ENCODE peak calls at places on chromosomes 13 and 19, in nine cellular contexts. One of them, this sample, is unnamed.

GRCh38 chr19:1109032-1109541 is 5.3 kb downstream of the GPX4 start:
- DNase-seq in A172: no peak
- DNase-seq in stomach: no peak
- DNase-seq in GM04504: no peak
- DNase-seq in HFF-Myc: no peak
- DNase-seq in astrocyte of the cerebellum: no peak
- DNase-seq in dermis blood vessel endothelial cell: no peak
- DNase-seq in fibroblast of lung: no peak
- DNase-seq in WTC11: no peak
- DNase-seq in this sample: no peak

GRCh38 chr13:82747948-82748347 is 1134.3 kb downstream of the SLITRK1 start:
- DNase-seq in fibroblast of lung: peak
- DNase-seq in A172: peak
- DNase-seq in stomach: no peak
- DNase-seq in astrocyte of the cerebellum: peak
- DNase-seq in dermis blood vessel endothelial cell: no peak
- DNase-seq in GM04504: no peak
- DNase-seq in WTC11: no peak
- DNase-seq in HFF-Myc: peak
- DNase-seq in this sample: no peak

GRCh38 chr13:109789262-109789661 is 2.9 kb upstream of the IRS2 start:
- DNase-seq in astrocyte of the cerebellum: no peak
- DNase-seq in A172: no peak
- DNase-seq in GM04504: no peak
- DNase-seq in WTC11: no peak
- DNase-seq in stomach: no peak
- DNase-seq in fibroblast of lung: no peak
- DNase-seq in HFF-Myc: no peak
- DNase-seq in dermis blood vessel endothelial cell: no peak
- DNase-seq in this sample: no peak

GRCh38 chr13:97386832-97387486 is 47.0 kb upstream of the RAP2A start:
- DNase-seq in astrocyte of the cerebellum: no peak
- DNase-seq in HFF-Myc: no peak
- DNase-seq in dermis blood vessel endothelial cell: no peak
- DNase-seq in GM04504: no peak
- DNase-seq in A172: no peak
- DNase-seq in fibroblast of lung: peak
- DNase-seq in stomach: no peak
- DNase-seq in WTC11: no peak
- DNase-seq in this sample: no peak

GRCh38 chr19:48529156-48529555 is 17.5 kb upstream of the LMTK3 start:
- DNase-seq in A172: no peak
- DNase-seq in HFF-Myc: no peak
- DNase-seq in fibroblast of lung: no peak
- DNase-seq in WTC11: no peak
- DNase-seq in GM04504: no peak
- DNase-seq in stomach: no peak
- DNase-seq in dermis blood vessel endothelial cell: no peak
- DNase-seq in astrocyte of the cerebellum: no peak
- DNase-seq in this sample: no peak

GRCh38 chr13:61765940-61766666 is 350.5 kb upstream of the PCDH20 start:
- DNase-seq in GM04504: no peak
- DNase-seq in astrocyte of the cerebellum: no peak
- DNase-seq in HFF-Myc: no peak
- DNase-seq in WTC11: no peak
- DNase-seq in dermis blood vessel endothelial cell: no peak
- DNase-seq in A172: no peak
- DNase-seq in stomach: no peak
- DNase-seq in fibroblast of lung: no peak
- DNase-seq in this sample: peak

GRCh38 chr13:50626031-50626643 is 217.4 kb downstream of the DLEU7 start:
- DNase-seq in HFF-Myc: no peak
- DNase-seq in WTC11: no peak
- DNase-seq in GM04504: peak
- DNase-seq in dermis blood vessel endothelial cell: no peak
- DNase-seq in stomach: no peak
- DNase-seq in fibroblast of lung: peak
- DNase-seq in astrocyte of the cerebellum: no peak
- DNase-seq in A172: peak
- DNase-seq in this sample: no peak

GRCh38 chr13:53010374-53011105 is 18.1 kb upstream of the OLFM4 start:
- DNase-seq in WTC11: no peak
- DNase-seq in astrocyte of the cerebellum: no peak
- DNase-seq in fibroblast of lung: no peak
- DNase-seq in dermis blood vessel endothelial cell: no peak
- DNase-seq in GM04504: no peak
- DNase-seq in HFF-Myc: no peak
- DNase-seq in A172: peak
- DNase-seq in stomach: peak
- DNase-seq in this sample: peak

GRCh38 chr19:50922316-50922853 is 11.2 kb upstream of the KLK4 start:
- DNase-seq in dermis blood vessel endothelial cell: peak
- DNase-seq in WTC11: peak
- DNase-seq in fibroblast of lung: peak
- DNase-seq in stomach: peak
- DNase-seq in HFF-Myc: peak
- DNase-seq in GM04504: peak
- DNase-seq in A172: peak
- DNase-seq in astrocyte of the cerebellum: peak
- DNase-seq in this sample: peak

GRCh38 chr19:19113040-19113541 is 25.2 kb downstream of the TMEM161A start:
- DNase-seq in HFF-Myc: peak
- DNase-seq in WTC11: peak
- DNase-seq in dermis blood vessel endothelial cell: no peak
- DNase-seq in fibroblast of lung: peak
- DNase-seq in GM04504: no peak
- DNase-seq in stomach: no peak
- DNase-seq in astrocyte of the cerebellum: no peak
- DNase-seq in A172: peak
- DNase-seq in this sample: no peak

GRCh38 chr19:47416667-47417033 is 2.7 kb downstream of the MEIS3 start:
- DNase-seq in astrocyte of the cerebellum: no peak
- DNase-seq in dermis blood vessel endothelial cell: no peak
- DNase-seq in fibroblast of lung: no peak
- DNase-seq in stomach: no peak
- DNase-seq in WTC11: no peak
- DNase-seq in A172: no peak
- DNase-seq in HFF-Myc: no peak
- DNase-seq in GM04504: no peak
- DNase-seq in this sample: no peak

GRCh38 chr13:81609335-81609734 is 1268.4 kb upstream of the SPRY2 start:
- DNase-seq in A172: no peak
- DNase-seq in GM04504: no peak
- DNase-seq in fibroblast of lung: no peak
- DNase-seq in dermis blood vessel endothelial cell: no peak
- DNase-seq in stomach: no peak
- DNase-seq in astrocyte of the cerebellum: no peak
- DNase-seq in HFF-Myc: no peak
- DNase-seq in WTC11: no peak
- DNase-seq in this sample: no peak

GRCh38 chr19:41707871-41708371 is 505 bp upstream of the CEACAM5 start:
- DNase-seq in GM04504: no peak
- DNase-seq in A172: no peak
- DNase-seq in fibroblast of lung: no peak
- DNase-seq in WTC11: peak
- DNase-seq in dermis blood vessel endothelial cell: no peak
- DNase-seq in stomach: no peak
- DNase-seq in astrocyte of the cerebellum: no peak
- DNase-seq in HFF-Myc: no peak
- DNase-seq in this sample: peak

GRCh38 chr13:78603240-78603947 is at the start of gene POU4F1:
- DNase-seq in dermis blood vessel endothelial cell: peak
- DNase-seq in stomach: no peak
- DNase-seq in A172: no peak
- DNase-seq in WTC11: peak
- DNase-seq in HFF-Myc: no peak
- DNase-seq in astrocyte of the cerebellum: no peak
- DNase-seq in GM04504: no peak
- DNase-seq in fibroblast of lung: peak
- DNase-seq in this sample: peak

GRCh38 chr19:30651066-30651465 is 278.9 kb downstream of the ZNF536 start:
- DNase-seq in GM04504: no peak
- DNase-seq in stomach: no peak
- DNase-seq in WTC11: no peak
- DNase-seq in astrocyte of the cerebellum: no peak
- DNase-seq in fibroblast of lung: no peak
- DNase-seq in A172: no peak
- DNase-seq in dermis blood vessel endothelial cell: no peak
- DNase-seq in HFF-Myc: no peak
- DNase-seq in this sample: peak

GRCh38 chr13:32986552-32986951 is 29.7 kb upstream of the KL start:
- DNase-seq in WTC11: no peak
- DNase-seq in fibroblast of lung: peak
- DNase-seq in A172: no peak
- DNase-seq in HFF-Myc: no peak
- DNase-seq in stomach: no peak
- DNase-seq in astrocyte of the cerebellum: no peak
- DNase-seq in GM04504: no peak
- DNase-seq in dermis blood vessel endothelial cell: no peak
- DNase-seq in this sample: no peak

GRCh38 chr13:111949311-111949710 is 117.6 kb upstream of the SOX1 start:
- DNase-seq in dermis blood vessel endothelial cell: no peak
- DNase-seq in GM04504: no peak
- DNase-seq in fibroblast of lung: no peak
- DNase-seq in HFF-Myc: no peak
- DNase-seq in A172: no peak
- DNase-seq in stomach: peak
- DNase-seq in WTC11: no peak
- DNase-seq in astrocyte of the cerebellum: no peak
- DNase-seq in this sample: no peak

GRCh38 chr19:47573076-47574026 is at the start of gene ZNF541:
- DNase-seq in A172: no peak
- DNase-seq in stomach: peak
- DNase-seq in GM04504: no peak
- DNase-seq in dermis blood vessel endothelial cell: peak
- DNase-seq in astrocyte of the cerebellum: no peak
- DNase-seq in HFF-Myc: no peak
- DNase-seq in WTC11: peak
- DNase-seq in fibroblast of lung: peak
- DNase-seq in this sample: peak

This sample was measured in pancreas.